ENCODE peak calls at places on chromosome 13, in nine cellular contexts. One of them, this sample, is unnamed.

GRCh38 chr13:45120967-45121366 is 657 bp downstream of the GTF2F2 start:
- DNase-seq in GM23248: no peak
- DNase-seq in PC-3: no peak
- DNase-seq in OCI-LY7: peak
- DNase-seq in neural progenitor cell: no peak
- DNase-seq in GM23338: no peak
- DNase-seq in MM.1S: no peak
- DNase-seq in HCT116: no peak
- DNase-seq in SK-N-SH: no peak
- DNase-seq in this sample: no peak

GRCh38 chr13:21104199-21105019 is 43.0 kb upstream of the LATS2 start:
- DNase-seq in GM23248: no peak
- DNase-seq in PC-3: no peak
- DNase-seq in OCI-LY7: no peak
- DNase-seq in neural progenitor cell: no peak
- DNase-seq in GM23338: peak
- DNase-seq in MM.1S: no peak
- DNase-seq in HCT116: no peak
- DNase-seq in SK-N-SH: no peak
- DNase-seq in this sample: no peak

GRCh38 chr13:111486801-111487200 is 166.4 kb downstream of the TEX29 start:
- DNase-seq in GM23248: no peak
- DNase-seq in PC-3: no peak
- DNase-seq in OCI-LY7: no peak
- DNase-seq in neural progenitor cell: no peak
- DNase-seq in GM23338: no peak
- DNase-seq in MM.1S: no peak
- DNase-seq in HCT116: no peak
- DNase-seq in SK-N-SH: no peak
- DNase-seq in this sample: no peak

GRCh38 chr13:83450586-83450985 is 431.7 kb downstream of the SLITRK1 start:
- DNase-seq in GM23248: peak
- DNase-seq in PC-3: no peak
- DNase-seq in OCI-LY7: no peak
- DNase-seq in neural progenitor cell: peak
- DNase-seq in GM23338: peak
- DNase-seq in MM.1S: no peak
- DNase-seq in HCT116: no peak
- DNase-seq in SK-N-SH: no peak
- DNase-seq in this sample: no peak

GRCh38 chr13:40980466-40980865 is 38.6 kb downstream of the ELF1 start:
- DNase-seq in GM23248: no peak
- DNase-seq in PC-3: no peak
- DNase-seq in OCI-LY7: peak
- DNase-seq in neural progenitor cell: no peak
- DNase-seq in GM23338: no peak
- DNase-seq in MM.1S: no peak
- DNase-seq in HCT116: no peak
- DNase-seq in SK-N-SH: no peak
- DNase-seq in this sample: no peak

GRCh38 chr13:99434258-99434788 is 66.9 kb upstream of the TM9SF2 start:
- DNase-seq in GM23248: no peak
- DNase-seq in PC-3: no peak
- DNase-seq in OCI-LY7: no peak
- DNase-seq in neural progenitor cell: no peak
- DNase-seq in GM23338: peak
- DNase-seq in MM.1S: no peak
- DNase-seq in HCT116: no peak
- DNase-seq in SK-N-SH: no peak
- DNase-seq in this sample: peak

GRCh38 chr13:41061914-41062837 is 867 bp downstream of the WBP4 start:
- DNase-seq in GM23248: peak
- DNase-seq in PC-3: peak
- DNase-seq in OCI-LY7: no peak
- DNase-seq in neural progenitor cell: no peak
- DNase-seq in GM23338: peak
- DNase-seq in MM.1S: peak
- DNase-seq in HCT116: peak
- DNase-seq in SK-N-SH: no peak
- DNase-seq in this sample: peak

GRCh38 chr13:99829593-99830239 is 141.9 kb downstream of the ZIC5 start:
- DNase-seq in GM23248: no peak
- DNase-seq in PC-3: no peak
- DNase-seq in OCI-LY7: no peak
- DNase-seq in neural progenitor cell: no peak
- DNase-seq in GM23338: no peak
- DNase-seq in MM.1S: no peak
- DNase-seq in HCT116: no peak
- DNase-seq in SK-N-SH: no peak
- DNase-seq in this sample: peak

GRCh38 chr13:35470671-35471465 is 5.6 kb downstream of the MAB21L1 start:
- DNase-seq in GM23248: peak
- DNase-seq in PC-3: no peak
- DNase-seq in OCI-LY7: no peak
- DNase-seq in neural progenitor cell: peak
- DNase-seq in GM23338: peak
- DNase-seq in MM.1S: no peak
- DNase-seq in HCT116: no peak
- DNase-seq in SK-N-SH: peak
- DNase-seq in this sample: peak

GRCh38 chr13:47117268-47117667 is 220.4 kb upstream of the HTR2A start:
- DNase-seq in GM23248: peak
- DNase-seq in PC-3: peak
- DNase-seq in OCI-LY7: no peak
- DNase-seq in neural progenitor cell: no peak
- DNase-seq in GM23338: no peak
- DNase-seq in MM.1S: no peak
- DNase-seq in HCT116: no peak
- DNase-seq in SK-N-SH: no peak
- DNase-seq in this sample: peak

GRCh38 chr13:44259045-44260042 is 114.3 kb upstream of the SERP2 start:
- DNase-seq in GM23248: peak
- DNase-seq in PC-3: peak
- DNase-seq in OCI-LY7: peak
- DNase-seq in neural progenitor cell: no peak
- DNase-seq in GM23338: no peak
- DNase-seq in MM.1S: no peak
- DNase-seq in HCT116: no peak
- DNase-seq in SK-N-SH: peak
- DNase-seq in this sample: peak

DNA sequence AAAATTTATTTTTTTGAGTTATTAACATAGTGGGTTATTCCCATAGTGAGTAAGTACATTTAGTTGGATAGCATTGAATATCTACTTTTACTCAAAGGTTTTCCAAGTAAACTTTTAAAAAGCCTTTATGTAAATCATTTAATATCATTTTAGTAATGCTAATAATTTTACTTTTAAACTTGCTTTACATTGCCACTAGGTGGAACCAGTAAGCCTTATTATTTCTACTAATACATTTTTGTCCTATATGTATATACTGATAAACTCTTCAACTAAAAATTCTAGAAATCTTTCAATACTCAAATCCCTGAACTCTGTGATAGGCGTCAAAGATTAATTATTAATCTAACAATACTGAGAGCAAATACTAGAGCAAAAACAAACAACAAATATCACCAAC is 1709.2 kb upstream of the PCDH20 start:
- DNase-seq in GM23248: peak
- DNase-seq in PC-3: peak
- DNase-seq in OCI-LY7: peak
- DNase-seq in neural progenitor cell: no peak
- DNase-seq in GM23338: peak
- DNase-seq in MM.1S: peak
- DNase-seq in HCT116: peak
- DNase-seq in SK-N-SH: peak
- DNase-seq in this sample: peak
- TF ChIP-seq EZH2phosphoT487 in GM23248: no peak
- TF ChIP-seq EZH2phosphoT487 in PC-3: no peak
- TF ChIP-seq EZH2phosphoT487 in OCI-LY7: no peak
- TF ChIP-seq EZH2phosphoT487 in neural progenitor cell: no peak
- TF ChIP-seq EZH2phosphoT487 in GM23338: no peak
- TF ChIP-seq EZH2phosphoT487 in MM.1S: no peak
- TF ChIP-seq EZH2phosphoT487 in HCT116: no peak
- TF ChIP-seq EZH2phosphoT487 in SK-N-SH: no peak
- TF ChIP-seq EZH2phosphoT487 in this sample: no peak

GRCh38 chr13:105991622-105992254 is 543.7 kb downstream of the EFNB2 start:
- DNase-seq in GM23248: peak
- DNase-seq in PC-3: peak
- DNase-seq in OCI-LY7: no peak
- DNase-seq in neural progenitor cell: no peak
- DNase-seq in GM23338: no peak
- DNase-seq in MM.1S: no peak
- DNase-seq in HCT116: no peak
- DNase-seq in SK-N-SH: no peak
- DNase-seq in this sample: no peak

GRCh38 chr13:105997436-105998232 is 537.8 kb downstream of the EFNB2 start:
- DNase-seq in GM23248: peak
- DNase-seq in PC-3: no peak
- DNase-seq in OCI-LY7: no peak
- DNase-seq in neural progenitor cell: no peak
- DNase-seq in GM23338: no peak
- DNase-seq in MM.1S: no peak
- DNase-seq in HCT116: no peak
- DNase-seq in SK-N-SH: no peak
- DNase-seq in this sample: no peak

GRCh38 chr13:105994340-105994739 is 541.1 kb downstream of the EFNB2 start:
- DNase-seq in GM23248: no peak
- DNase-seq in PC-3: no peak
- DNase-seq in OCI-LY7: no peak
- DNase-seq in neural progenitor cell: no peak
- DNase-seq in GM23338: no peak
- DNase-seq in MM.1S: no peak
- DNase-seq in HCT116: no peak
- DNase-seq in SK-N-SH: no peak
- DNase-seq in this sample: no peak

GRCh38 chr13:105998233-105998550 is 537.3 kb downstream of the EFNB2 start:
- DNase-seq in GM23248: no peak
- DNase-seq in PC-3: no peak
- DNase-seq in OCI-LY7: no peak
- DNase-seq in neural progenitor cell: no peak
- DNase-seq in GM23338: no peak
- DNase-seq in MM.1S: no peak
- DNase-seq in HCT116: no peak
- DNase-seq in SK-N-SH: no peak
- DNase-seq in this sample: no peak

DNA sequence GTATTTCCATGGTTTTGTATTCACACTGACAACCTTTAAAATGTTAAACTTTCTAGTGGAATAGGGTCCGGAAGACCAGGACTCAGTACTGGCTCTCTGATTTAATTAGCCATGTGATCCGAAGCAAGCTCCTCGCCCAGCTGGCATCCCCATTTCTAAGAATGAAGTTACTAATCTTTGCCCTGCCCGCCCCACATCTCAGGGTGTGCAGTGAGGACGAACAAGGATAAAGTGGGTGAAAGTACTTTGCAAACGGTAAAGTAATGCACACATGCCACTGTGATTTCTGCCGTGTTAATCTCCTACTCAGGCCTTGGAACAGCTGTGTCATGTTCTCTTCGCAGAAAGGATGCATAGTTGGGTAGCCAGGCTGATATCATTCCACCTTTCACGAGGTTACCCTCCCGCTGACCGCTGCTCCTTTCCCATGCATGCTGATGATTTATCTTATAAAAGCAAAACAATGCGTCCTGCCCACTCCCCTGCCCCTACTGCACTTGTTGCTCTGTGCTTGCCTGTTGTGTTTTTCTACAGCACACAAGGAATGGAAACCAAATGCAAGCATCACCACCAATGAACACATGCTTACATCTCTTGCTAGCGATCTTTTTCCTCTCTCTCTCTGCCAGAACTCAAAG is 539.0 kb downstream of the EFNB2 start:
- DNase-seq in GM23248: no peak
- DNase-seq in PC-3: no peak
- DNase-seq in OCI-LY7: no peak
- DNase-seq in neural progenitor cell: no peak
- DNase-seq in GM23338: no peak
- DNase-seq in MM.1S: no peak
- DNase-seq in HCT116: no peak
- DNase-seq in SK-N-SH: no peak
- DNase-seq in this sample: no peak
- H3K4me3 ChIP-seq in GM23248: no peak
- H3K4me3 ChIP-seq in PC-3: no peak
- H3K4me3 ChIP-seq in OCI-LY7: no peak
- H3K4me3 ChIP-seq in neural progenitor cell: no peak
- H3K4me3 ChIP-seq in GM23338: no peak
- H3K4me3 ChIP-seq in MM.1S: no peak
- H3K4me3 ChIP-seq in HCT116: no peak
- H3K4me3 ChIP-seq in SK-N-SH: no peak
- H3K4me3 ChIP-seq in this sample: no peak

DNA sequence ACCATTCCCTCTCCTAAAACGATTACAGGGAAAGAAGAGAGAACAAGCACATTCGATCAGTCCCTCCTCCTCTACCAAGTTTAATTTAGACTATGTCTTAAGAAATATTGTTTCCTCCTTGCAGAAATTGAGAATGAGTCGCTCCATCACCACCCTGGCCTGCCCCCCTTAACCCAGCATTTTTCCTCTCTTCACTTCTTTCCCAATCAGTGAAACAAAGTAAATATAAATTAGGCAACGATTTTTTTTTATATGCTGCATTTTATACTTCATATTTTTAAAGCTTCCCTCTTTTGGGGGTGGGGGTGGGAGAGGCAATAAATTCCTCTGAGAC is 300.0 kb downstream of the SPRY2 start:
- DNase-seq in GM23248: no peak
- DNase-seq in PC-3: no peak
- DNase-seq in OCI-LY7: no peak
- DNase-seq in neural progenitor cell: no peak
- DNase-seq in GM23338: no peak
- DNase-seq in MM.1S: no peak
- DNase-seq in HCT116: no peak
- DNase-seq in SK-N-SH: no peak
- DNase-seq in this sample: no peak
- TF ChIP-seq EZH2phosphoT487 in GM23248: no peak
- TF ChIP-seq EZH2phosphoT487 in PC-3: no peak
- TF ChIP-seq EZH2phosphoT487 in OCI-LY7: no peak
- TF ChIP-seq EZH2phosphoT487 in neural progenitor cell: no peak
- TF ChIP-seq EZH2phosphoT487 in GM23338: no peak
- TF ChIP-seq EZH2phosphoT487 in MM.1S: no peak
- TF ChIP-seq EZH2phosphoT487 in HCT116: no peak
- TF ChIP-seq EZH2phosphoT487 in SK-N-SH: no peak
- TF ChIP-seq EZH2phosphoT487 in this sample: no peak

DNA sequence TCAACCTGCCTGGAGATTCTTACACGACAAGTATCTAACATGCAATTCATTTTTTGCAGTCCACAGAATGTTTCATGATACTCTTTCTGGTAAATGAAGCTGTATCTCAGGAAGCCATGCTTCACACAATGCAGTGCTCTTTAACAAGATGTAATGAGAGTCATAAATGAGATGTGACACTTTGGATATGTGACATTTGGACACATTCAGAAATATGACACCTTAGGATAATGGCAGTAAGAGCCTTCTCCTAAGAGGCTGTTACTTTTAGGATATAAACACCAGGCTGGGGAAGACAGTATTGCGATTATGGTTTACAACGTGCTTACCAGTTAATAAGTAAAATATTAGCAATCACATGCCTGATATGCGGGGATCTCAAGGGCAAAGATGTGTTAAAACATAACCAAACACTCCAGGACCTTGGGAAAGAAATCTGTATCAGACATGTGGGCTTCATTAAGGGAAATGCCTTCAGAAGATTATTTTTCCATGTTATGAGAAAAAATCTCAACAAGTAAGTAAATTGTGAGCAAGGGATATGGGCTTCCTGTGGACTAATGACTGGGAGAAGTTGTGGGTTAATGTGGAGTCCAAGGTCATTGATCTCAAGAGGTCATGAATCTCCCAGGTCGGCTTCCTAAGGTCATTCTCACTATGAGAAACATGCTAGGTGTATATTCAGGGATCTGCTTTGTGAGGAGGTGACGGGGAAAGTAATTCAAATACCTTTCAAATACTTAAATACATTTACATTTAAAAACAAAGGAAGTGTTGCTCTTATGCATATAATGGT is 105.3 kb downstream of the STARD13 start:
- DNase-seq in GM23248: no peak
- DNase-seq in PC-3: no peak
- DNase-seq in OCI-LY7: no peak
- DNase-seq in neural progenitor cell: no peak
- DNase-seq in GM23338: peak
- DNase-seq in MM.1S: no peak
- DNase-seq in HCT116: no peak
- DNase-seq in SK-N-SH: no peak
- DNase-seq in this sample: peak
- H3K4me3 ChIP-seq in GM23248: no peak
- H3K4me3 ChIP-seq in PC-3: no peak
- H3K4me3 ChIP-seq in OCI-LY7: no peak
- H3K4me3 ChIP-seq in neural progenitor cell: no peak
- H3K4me3 ChIP-seq in GM23338: no peak
- H3K4me3 ChIP-seq in MM.1S: no peak
- H3K4me3 ChIP-seq in HCT116: no peak
- H3K4me3 ChIP-seq in SK-N-SH: no peak
- H3K4me3 ChIP-seq in this sample: no peak

This sample was measured in hepatocyte.